ENCODE peak calls at places on chromosomes 3 and 15, in five cellular contexts. H, N, L, I and F are unnamed samples.

GRCh38 chr15:67836477-67836876 is 3.4 kb downstream of the RNU6-1 start:
- DNase-seq in H (no peak), N (no peak), L (no peak), I (no peak), F (no peak)

GRCh38 chr3:46892285-46893145 is 15.0 kb downstream of the PTH1R start:
- DNase-seq in H (peak), N (peak), L (peak), I (no peak), F (peak)

GRCh38 chr15:34886134-34886533 is 83.4 kb downstream of the AQR start:
- DNase-seq in H (no peak), N (no peak), L (no peak), I (no peak), F (no peak)

GRCh38 chr3:32438596-32439344 is 47.1 kb downstream of the CMTM7 start:
- DNase-seq in H (no peak), N (no peak), L (no peak), I (no peak), F (no peak)

GRCh38 chr3:64459711-64460110 is 228.1 kb downstream of the ADAMTS9 start:
- DNase-seq in H (no peak), N (no peak), L (no peak), I (no peak), F (no peak)

GRCh38 chr3:4982773-4983738 is 3.8 kb downstream of the BHLHE40 start:
- DNase-seq in H (no peak), N (no peak), L (no peak), I (no peak), F (no peak)

GRCh38 chr3:89690649-89691048 is 583.2 kb downstream of the EPHA3 start:
- DNase-seq in H (no peak), N (no peak), L (no peak), I (no peak), F (no peak)

GRCh38 chr3:67415504-67415903 is 238.9 kb downstream of the SUCLG2 start:
- DNase-seq in H (no peak), N (no peak), L (no peak), I (no peak), F (no peak)

GRCh38 chr3:157572559-157573270 is 69.5 kb upstream of the VEPH1 start:
- DNase-seq in H (no peak), N (no peak), L (peak), I (no peak), F (no peak)

GRCh38 chr3:154971771-154972326 is 108.3 kb upstream of the MME start:
- DNase-seq in H (no peak), N (no peak), L (peak), I (no peak), F (no peak)

GRCh38 chr3:45948409-45948808 is 5.1 kb downstream of the CXCR6 start:
- DNase-seq in H (no peak), N (no peak), L (no peak), I (no peak), F (no peak)

GRCh38 chr15:63156708-63157065 is 590 bp downstream of the RPS27L start:
- DNase-seq in H (peak), N (no peak), L (peak), I (no peak), F (peak)

GRCh38 chr3:82824491-82824890 is 1063.0 kb upstream of the GBE1 start:
- DNase-seq in H (no peak), N (no peak), L (no peak), I (no peak), F (no peak)

GRCh38 chr15:61227269-61228024 is 1.7 kb downstream of the RORA start:
- DNase-seq in H (no peak), N (no peak), L (no peak), I (no peak), F (no peak)

GRCh38 chr3:159829056-159829995 is 159.3 kb upstream of the IL12A start:
- DNase-seq in H (no peak), N (no peak), L (peak), I (no peak), F (no peak)

GRCh38 chr15:59543721-59544547 is 67.6 kb upstream of the GCNT3 start:
- DNase-seq in H (no peak), N (no peak), L (no peak), I (no peak), F (no peak)